ENCODE peak calls at places on chromosomes 5 and 9, in seven cellular contexts. S is keratinocyte, G is A549, C is IMR-90, M is Peyer's patch, N is PC-3, I is cardiac muscle cell. L is an unnamed sample.

GRCh38 chr5:68780299-68780960 is 313.4 kb upstream of the SLC30A5 start:
- DNase-seq in C (no peak), N (no peak), S (no peak), G (no peak), M (no peak), I (no peak), L (no peak)

GRCh38 chr9:83633260-83633659 is 10.3 kb downstream of the IDNK start:
- DNase-seq in S (no peak), N (no peak), M (no peak), G (no peak), C (no peak), I (no peak), L (no peak)

GRCh38 chr5:133259199-133259997 is 207.6 kb downstream of the HSPA4 start:
- DNase-seq in S (no peak), G (no peak), N (no peak), M (no peak), C (no peak), I (no peak), L (peak; percentile 7)

GRCh38 chr9:124251605-124252366 is 6.0 kb upstream of the NEK6 start:
- DNase-seq in C (peak; percentile 78), I (peak; percentile 70), S (no peak), N (peak; percentile 68), M (no peak), G (peak; percentile 63), L (no peak)

GRCh38 chr5:169350016-169350415 is 49.1 kb upstream of the SLIT3 start:
- DNase-seq in I (peak; percentile 68), N (peak; percentile 90), G (peak; percentile 89), C (peak; percentile 53), S (peak; percentile 57), M (no peak), L (no peak)

GRCh38 chr5:5025774-5026406 is 114.2 kb upstream of the ADAMTS16 start:
- DNase-seq in M (no peak), C (no peak), N (peak; percentile 79), S (no peak), G (peak; percentile 38), I (no peak), L (no peak)

GRCh38 chr5:130135506-130135905 is 231.2 kb downstream of the CHSY3 start:
- DNase-seq in N (peak; percentile 35), I (peak; percentile 85), G (no peak), C (peak; percentile 7), S (no peak), M (no peak), L (no peak)

GRCh38 chr5:6525422-6525821 is 76.8 kb downstream of the UBE2QL1 start:
- DNase-seq in M (no peak), N (no peak), C (no peak), G (no peak), S (no peak), I (no peak), L (no peak)

GRCh38 chr9:133513214-133514088 is 11.3 kb downstream of the MYMK start:
- DNase-seq in S (no peak), I (no peak), G (no peak), M (no peak), C (no peak), N (no peak), L (no peak)

GRCh38 chr5:172334196-172334595 is 50.6 kb upstream of the UBTD2 start:
- DNase-seq in I (no peak), N (peak; percentile 18), M (no peak), G (peak; percentile 30), C (no peak), S (no peak), L (no peak)

GRCh38 chr9:98222885-98223640 is 30.6 kb upstream of the CORO2A start:
- DNase-seq in N (peak; percentile 85), M (no peak), G (peak; percentile 79), I (peak; percentile 98), S (peak; percentile 91), C (peak; percentile 99), L (no peak)

GRCh38 chr5:69368458-69369368 is 607 bp downstream of the AK6 start:
- DNase-seq in G (peak; percentile 3), S (no peak), N (peak; percentile 16), M (no peak), I (peak; percentile 49), C (peak; percentile 54), L (peak; percentile 40)

GRCh38 chr5:36237756-36238155 is 4.0 kb downstream of the NADK2 start:
- DNase-seq in G (no peak), C (no peak), I (no peak), N (peak; percentile 81), S (peak; percentile 9), M (no peak), L (no peak)

GRCh38 chr5:73447234-73448071 is 1.1 kb downstream of the FOXD1 start:
- DNase-seq in G (peak; percentile 70), I (peak; percentile 31), C (peak; percentile 75), M (peak; percentile 35), N (peak; percentile 38), S (no peak), L (peak; percentile 58)

GRCh38 chr9:5360341-5360740 is 20.7 kb upstream of the RLN1 start:
- DNase-seq in N (no peak), C (no peak), I (no peak), M (no peak), G (no peak), S (no peak), L (no peak)

GRCh38 chr5:1002836-1003235 is 5.8 kb upstream of the NKD2 start:
- DNase-seq in G (no peak), S (no peak), C (no peak), M (peak; percentile 10), N (no peak), I (no peak), L (no peak)

GRCh38 chr5:54902817-54903473 is 82.4 kb downstream of the ESM1 start:
- DNase-seq in S (no peak), I (peak; percentile 88), M (peak; percentile 19), G (no peak), N (no peak), C (peak; percentile 41), L (peak; percentile 17)

GRCh38 chr5:169415948-169416347 is 115.0 kb upstream of the SLIT3 start:
- DNase-seq in C (no peak), N (no peak), I (no peak), M (no peak), G (no peak), S (no peak), L (no peak)

GRCh38 chr9:124776952-124777645 is at the start of gene OLFML2A:
- DNase-seq in G (peak; percentile 41), C (no peak), S (no peak), M (no peak), N (peak; percentile 30), I (no peak), L (peak; percentile 11)

DNA sequence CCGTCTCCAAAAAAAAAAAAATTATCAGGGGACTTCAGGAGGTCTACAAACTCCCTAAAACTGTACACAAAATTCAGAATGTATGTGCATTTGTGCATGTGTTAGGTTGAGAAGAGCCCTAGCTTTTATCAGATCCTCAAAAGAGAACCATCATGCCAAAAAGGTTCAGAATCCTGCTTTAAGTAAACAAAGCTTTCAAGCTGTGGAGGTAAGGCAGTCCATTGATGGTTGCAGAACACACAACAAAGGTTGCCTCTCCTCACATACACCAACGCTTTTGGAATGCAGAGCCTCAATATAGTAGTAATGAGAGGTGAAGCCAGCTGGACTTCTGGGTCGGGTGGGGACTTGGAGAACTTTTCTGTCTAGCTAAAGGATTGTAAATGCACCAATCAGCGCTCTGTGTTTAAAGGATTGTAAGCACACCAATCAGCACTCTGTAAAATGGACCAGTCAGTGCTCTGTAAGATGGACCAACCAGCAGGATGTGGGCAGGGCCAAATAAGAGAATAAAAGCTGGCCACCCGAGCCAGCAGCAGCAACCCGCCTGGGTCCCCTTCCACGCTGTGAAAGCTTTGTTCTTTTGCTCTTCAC is 57.9 kb upstream of the RNF38 start:
- DNase-seq in G (no peak), I (no peak), C (no peak), S (no peak), N (no peak), M (no peak), L (no peak)
- H3K4me3 ChIP-seq in G (no peak overlapping the region), I (no peak overlapping the region), C (no peak overlapping the region), S (no peak overlapping the region), N (no peak overlapping the region), M (peak overlapping the region; percentile 24), L (no peak overlapping the region)

GRCh38 chr9:107528686-107529085 is 39.1 kb upstream of the KLF4 start:
- DNase-seq in I (no peak), M (no peak), S (no peak), N (no peak), G (no peak), C (no peak), L (no peak)

GRCh38 chr9:107520186-107520585 is 30.6 kb upstream of the KLF4 start:
- DNase-seq in M (no peak), I (no peak), G (no peak), N (no peak), C (no peak), S (no peak), L (no peak)

GRCh38 chr9:107518037-107518786 is 28.6 kb upstream of the KLF4 start:
- DNase-seq in M (no peak), I (no peak), C (no peak), G (no peak), N (no peak), S (no peak), L (no peak)

DNA sequence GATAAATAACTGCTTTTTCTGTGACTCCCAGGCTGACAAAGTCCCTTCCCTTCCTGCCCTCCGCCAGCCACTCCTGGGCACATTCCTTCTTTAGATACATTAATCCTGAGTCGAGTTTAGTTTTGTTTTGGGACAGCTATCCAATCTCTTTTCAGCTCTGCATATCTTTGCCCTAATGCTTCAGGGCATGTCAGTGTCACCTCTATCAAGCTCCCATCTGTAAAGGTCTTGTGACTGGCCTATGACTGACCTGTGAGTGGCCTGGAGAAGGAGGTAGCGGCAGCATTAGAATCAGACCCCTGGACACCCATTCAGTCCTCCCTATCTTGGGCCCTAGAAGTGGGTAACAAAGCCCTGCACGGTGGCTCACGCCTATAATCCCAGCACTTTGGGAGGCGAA is 34.0 kb upstream of the KLF4 start:
- DNase-seq in N (no peak), I (no peak), G (no peak), S (no peak), C (no peak), M (no peak), L (no peak)
- H3K27ac ChIP-seq in N (no peak overlapping the region), I (no peak overlapping the region), G (no peak overlapping the region), S (no peak overlapping the region), C (no peak overlapping the region), M (no peak overlapping the region), L (no peak overlapping the region)

DNA sequence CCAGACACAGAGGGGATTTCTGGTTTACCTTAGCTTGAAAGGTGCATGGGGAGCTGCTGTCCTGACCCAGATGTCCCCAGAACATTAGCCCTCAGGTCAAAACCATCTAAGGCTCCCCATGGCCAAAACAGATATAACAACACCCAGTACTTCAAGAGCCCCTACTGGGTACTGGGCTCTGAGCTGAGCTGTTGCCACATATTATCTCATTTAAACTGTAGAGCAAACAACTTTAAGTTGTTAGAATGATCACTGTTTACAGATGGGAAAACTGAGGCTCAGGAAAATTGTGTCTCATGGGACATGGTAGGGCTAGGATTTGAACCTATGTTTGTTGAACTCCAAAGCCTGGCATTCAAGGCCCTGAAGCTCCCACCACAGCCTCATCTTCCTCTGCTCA is 20.6 kb upstream of the SLC25A51 start:
- DNase-seq in M (no peak), C (no peak), G (no peak), N (no peak), S (no peak), I (no peak), L (no peak)
- H3K4me1 ChIP-seq in M (no peaks in the 10 kb centered on the region), C (peaks cover 18% of the 10 kb centered on the region), G (peaks cover 28% of the 10 kb centered on the region), N (peaks cover 14% of the 10 kb centered on the region), S (peaks cover 38% of the 10 kb centered on the region), I (peaks cover 21% of the 10 kb centered on the region), L (no peaks in the 10 kb centered on the region)

DNA sequence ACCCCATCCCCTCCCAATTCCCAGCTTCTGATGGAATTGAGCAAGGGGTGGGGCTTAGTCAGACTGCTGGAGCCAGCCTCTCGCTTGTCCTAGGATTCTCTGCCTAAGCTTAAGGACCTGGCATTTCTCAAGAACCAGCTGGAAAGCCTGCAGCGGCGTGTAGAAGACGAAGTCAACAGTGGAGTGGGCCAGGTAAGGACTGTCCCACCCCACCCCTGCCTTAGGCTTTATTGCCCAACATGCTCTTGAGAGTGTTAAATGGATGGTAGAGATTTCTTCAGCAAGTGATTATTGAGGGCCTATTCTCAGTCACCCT is 1.1 kb downstream of the SLC35A4 start:
- DNase-seq in I (peak; percentile 23), C (no peak), M (peak; percentile 6), S (no peak), N (no peak), G (no peak), L (no peak)
- H3K4me3 ChIP-seq in I (peak overlapping the region; percentile 50), C (peak overlapping the region; percentile 82), M (no peak overlapping the region), S (peak overlapping the region; percentile 87), N (peak overlapping the region; percentile 82), G (peak overlapping the region; percentile 84), L (no peak overlapping the region)